ENCODE peak calls at places on chromosomes 1 and 21, in six cellular contexts. One of them, this sample, is unnamed.

GRCh38 chr1:45002650-45003645 is 8.2 kb downstream of the HECTD3 start:
- DNase-seq in endothelial cell of umbilical vein: no peak
- DNase-seq in GM12892: no peak
- DNase-seq in IMR-90: no peak
- DNase-seq in HCT116: no peak
- DNase-seq in K562: peak
- DNase-seq in this sample: no peak

GRCh38 chr1:116508984-116509980 is 61.5 kb downstream of the CD58 start:
- DNase-seq in endothelial cell of umbilical vein: peak
- DNase-seq in IMR-90: peak
- DNase-seq in GM12892: no peak
- DNase-seq in K562: no peak
- DNase-seq in HCT116: peak
- DNase-seq in this sample: no peak

GRCh38 chr1:174837386-174837785 is 162.4 kb upstream of the CACYBP start:
- DNase-seq in GM12892: no peak
- DNase-seq in endothelial cell of umbilical vein: no peak
- DNase-seq in HCT116: no peak
- DNase-seq in K562: no peak
- DNase-seq in IMR-90: no peak
- DNase-seq in this sample: no peak

GRCh38 chr1:223714849-223715709 is 2.7 kb downstream of the CAPN2 start:
- DNase-seq in K562: peak
- DNase-seq in IMR-90: peak
- DNase-seq in HCT116: peak
- DNase-seq in endothelial cell of umbilical vein: peak
- DNase-seq in GM12892: no peak
- DNase-seq in this sample: no peak

GRCh38 chr1:16229976-16230740 is 6.8 kb downstream of the CPLANE2 start:
- DNase-seq in IMR-90: no peak
- DNase-seq in endothelial cell of umbilical vein: no peak
- DNase-seq in K562: no peak
- DNase-seq in GM12892: no peak
- DNase-seq in HCT116: no peak
- DNase-seq in this sample: no peak

GRCh38 chr1:197781998-197782718 is 6.9 kb upstream of the DENND1B start:
- DNase-seq in K562: no peak
- DNase-seq in endothelial cell of umbilical vein: peak
- DNase-seq in HCT116: no peak
- DNase-seq in GM12892: no peak
- DNase-seq in IMR-90: peak
- DNase-seq in this sample: no peak

GRCh38 chr1:199174336-199174735 is 535.5 kb downstream of the PTPRC start:
- DNase-seq in endothelial cell of umbilical vein: no peak
- DNase-seq in HCT116: no peak
- DNase-seq in GM12892: no peak
- DNase-seq in IMR-90: no peak
- DNase-seq in K562: no peak
- DNase-seq in this sample: no peak

GRCh38 chr1:206141996-206142395 is 24.8 kb upstream of the AVPR1B start:
- DNase-seq in endothelial cell of umbilical vein: no peak
- DNase-seq in IMR-90: no peak
- DNase-seq in GM12892: no peak
- DNase-seq in K562: no peak
- DNase-seq in HCT116: no peak
- DNase-seq in this sample: no peak

GRCh38 chr1:39642796-39643195 is 3.4 kb upstream of the HEYL start:
- DNase-seq in K562: no peak
- DNase-seq in GM12892: no peak
- DNase-seq in HCT116: no peak
- DNase-seq in IMR-90: peak
- DNase-seq in endothelial cell of umbilical vein: no peak
- DNase-seq in this sample: no peak

GRCh38 chr1:151907363-151908139 is 1.8 kb downstream of the THEM4 start:
- DNase-seq in K562: no peak
- DNase-seq in GM12892: no peak
- DNase-seq in endothelial cell of umbilical vein: no peak
- DNase-seq in IMR-90: no peak
- DNase-seq in HCT116: peak
- DNase-seq in this sample: no peak

GRCh38 chr21:43306391-43306790 is 120.5 kb downstream of the SIK1 start:
- DNase-seq in K562: no peak
- DNase-seq in HCT116: no peak
- DNase-seq in GM12892: no peak
- DNase-seq in IMR-90: no peak
- DNase-seq in endothelial cell of umbilical vein: no peak
- DNase-seq in this sample: no peak

GRCh38 chr21:34603002-34603709 is 11.8 kb downstream of the RCAN1 start:
- DNase-seq in K562: peak
- DNase-seq in GM12892: no peak
- DNase-seq in IMR-90: peak
- DNase-seq in HCT116: no peak
- DNase-seq in endothelial cell of umbilical vein: peak
- DNase-seq in this sample: peak

GRCh38 chr1:26838474-26839338 is 12.2 kb downstream of the ZDHHC18 start:
- DNase-seq in HCT116: no peak
- DNase-seq in IMR-90: no peak
- DNase-seq in K562: no peak
- DNase-seq in GM12892: peak
- DNase-seq in endothelial cell of umbilical vein: no peak
- DNase-seq in this sample: peak

GRCh38 chr1:229171934-229172333 is 99.0 kb upstream of the RAB4A start:
- DNase-seq in GM12892: no peak
- DNase-seq in IMR-90: no peak
- DNase-seq in HCT116: no peak
- DNase-seq in K562: no peak
- DNase-seq in endothelial cell of umbilical vein: no peak
- DNase-seq in this sample: no peak

GRCh38 chr21:38979271-38980196 is 173.8 kb downstream of the ETS2 start:
- DNase-seq in IMR-90: peak
- DNase-seq in K562: no peak
- DNase-seq in HCT116: no peak
- DNase-seq in endothelial cell of umbilical vein: no peak
- DNase-seq in GM12892: no peak
- DNase-seq in this sample: no peak

GRCh38 chr1:36236302-36236701 is 12.1 kb downstream of the THRAP3 start:
- DNase-seq in IMR-90: no peak
- DNase-seq in HCT116: no peak
- DNase-seq in K562: no peak
- DNase-seq in endothelial cell of umbilical vein: no peak
- DNase-seq in GM12892: no peak
- DNase-seq in this sample: no peak

GRCh38 chr1:36238433-36238832 is 14.2 kb downstream of the THRAP3 start:
- DNase-seq in HCT116: no peak
- DNase-seq in endothelial cell of umbilical vein: no peak
- DNase-seq in IMR-90: peak
- DNase-seq in GM12892: no peak
- DNase-seq in K562: no peak
- DNase-seq in this sample: no peak

DNA sequence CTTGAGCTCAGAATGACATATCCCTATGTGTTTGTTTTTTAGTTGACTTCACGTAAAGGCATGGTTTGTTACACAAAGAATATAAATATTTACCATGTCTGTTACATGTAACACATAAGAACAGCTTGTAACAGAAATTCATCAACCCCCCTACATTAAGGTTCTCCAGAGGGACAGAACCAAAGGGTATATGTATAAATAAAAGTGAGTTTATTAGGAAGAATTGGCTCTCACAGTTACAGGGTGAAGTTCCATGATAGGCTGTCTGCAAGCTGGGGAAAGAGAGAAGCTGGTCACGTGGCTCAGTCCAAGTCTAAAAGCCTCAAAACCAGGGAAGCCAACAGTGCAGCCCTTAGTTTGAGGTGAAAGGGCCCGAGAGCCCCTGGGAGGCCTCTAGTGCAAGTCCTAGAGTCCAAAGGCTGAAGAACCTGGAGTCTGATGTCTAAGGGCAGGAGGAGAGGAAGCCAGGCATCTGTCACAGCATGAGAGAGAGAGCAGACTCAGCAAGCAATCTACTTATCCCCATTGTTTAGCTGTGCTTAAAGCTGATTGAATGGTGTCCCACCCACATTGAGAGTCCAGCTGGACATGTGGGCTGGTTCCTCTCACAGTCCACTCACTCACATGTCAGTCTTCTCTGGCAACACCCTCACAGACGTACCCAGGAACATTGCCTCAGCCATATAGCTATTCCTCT is 15.8 kb downstream of the THRAP3 start:
- DNase-seq in IMR-90: peak
- DNase-seq in endothelial cell of umbilical vein: no peak
- DNase-seq in GM12892: no peak
- DNase-seq in HCT116: no peak
- DNase-seq in K562: no peak
- DNase-seq in this sample: no peak
- TF ChIP-seq POLR2A in IMR-90: no peak
- TF ChIP-seq POLR2A in endothelial cell of umbilical vein: no peak
- TF ChIP-seq POLR2A in GM12892: no peak
- TF ChIP-seq POLR2A in HCT116: no peak
- TF ChIP-seq POLR2A in K562: no peak
- TF ChIP-seq POLR2A in this sample: no peak

DNA sequence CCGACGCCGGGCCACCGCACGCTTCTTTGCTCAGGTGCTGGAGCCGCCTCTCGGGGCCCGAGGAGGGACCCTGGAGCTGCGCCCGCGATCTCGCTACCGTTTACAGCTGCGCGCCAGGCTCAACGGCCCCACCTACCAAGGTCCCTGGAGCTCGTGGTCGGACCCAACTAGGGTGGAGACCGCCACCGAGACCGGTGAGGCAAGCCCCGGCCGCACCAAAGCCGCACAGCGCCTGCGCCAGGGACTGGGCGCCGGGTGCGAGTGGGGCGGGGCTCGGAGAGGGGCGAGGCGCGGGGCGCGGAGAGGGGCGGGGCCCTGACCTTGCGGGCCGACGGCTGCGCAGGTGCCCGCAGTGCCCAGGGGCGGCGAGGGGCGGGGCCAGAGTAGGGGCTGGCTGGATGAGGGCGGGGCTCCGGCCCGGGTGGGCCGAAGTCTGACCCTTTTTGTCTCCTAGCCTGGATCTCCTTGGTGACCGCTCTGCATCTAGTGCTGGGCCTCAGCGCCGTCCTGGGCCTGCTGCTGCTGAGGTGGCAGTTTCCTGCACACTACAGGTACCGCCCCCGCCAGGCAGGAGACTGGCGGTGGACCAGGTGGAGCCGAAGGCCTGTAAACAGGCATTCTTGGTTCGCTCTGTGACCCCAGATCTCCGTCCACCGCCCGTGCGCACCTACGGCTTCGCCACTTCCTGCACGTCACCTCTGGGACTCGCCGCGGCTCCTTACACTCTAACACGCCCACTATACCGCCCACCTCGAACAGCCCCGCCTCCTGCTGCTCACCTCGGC is 9.8 kb upstream of the CDC20 start:
- DNase-seq in IMR-90: no peak
- DNase-seq in K562: peak
- DNase-seq in GM12892: no peak
- DNase-seq in endothelial cell of umbilical vein: peak
- DNase-seq in HCT116: peak
- DNase-seq in this sample: peak
- TF ChIP-seq POLR2A in IMR-90: no peak
- TF ChIP-seq POLR2A in K562: no peak
- TF ChIP-seq POLR2A in GM12892: no peak
- TF ChIP-seq POLR2A in endothelial cell of umbilical vein: peak
- TF ChIP-seq POLR2A in HCT116: peak
- TF ChIP-seq POLR2A in this sample: peak

DNA sequence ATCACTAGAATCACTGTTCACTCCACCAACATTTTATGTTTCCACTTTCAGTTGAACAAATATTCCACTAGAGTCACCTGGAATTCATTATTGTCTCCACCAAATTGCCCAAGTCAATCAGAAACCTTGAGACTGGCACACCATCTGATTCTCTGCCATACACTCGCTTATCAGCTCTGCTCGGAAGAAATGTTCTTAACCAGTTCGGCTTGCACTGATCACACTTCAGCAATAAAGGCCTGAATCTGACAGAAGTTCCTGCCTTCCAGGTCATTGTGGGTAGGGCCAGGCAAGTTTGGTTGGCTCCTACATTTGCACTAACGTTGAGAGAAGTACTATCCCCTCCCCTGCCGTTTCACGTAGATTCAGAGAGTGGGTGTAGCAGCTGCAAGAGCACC is 10.0 kb downstream of the TPM3 start:
- DNase-seq in HCT116: no peak
- DNase-seq in GM12892: no peak
- DNase-seq in K562: no peak
- DNase-seq in IMR-90: no peak
- DNase-seq in endothelial cell of umbilical vein: no peak
- DNase-seq in this sample: no peak
- TF ChIP-seq POLR2A in HCT116: no peak
- TF ChIP-seq POLR2A in GM12892: no peak
- TF ChIP-seq POLR2A in K562: no peak
- TF ChIP-seq POLR2A in IMR-90: no peak
- TF ChIP-seq POLR2A in endothelial cell of umbilical vein: no peak
- TF ChIP-seq POLR2A in this sample: no peak

GRCh38 chr21:41717573-41718330 is 49.1 kb downstream of the RIPK4 start:
- DNase-seq in endothelial cell of umbilical vein: no peak
- DNase-seq in IMR-90: no peak
- DNase-seq in K562: no peak
- DNase-seq in HCT116: no peak
- DNase-seq in GM12892: no peak
- DNase-seq in this sample: no peak
- TF ChIP-seq POLR2A in endothelial cell of umbilical vein: no peak
- TF ChIP-seq POLR2A in IMR-90: no peak
- TF ChIP-seq POLR2A in K562: no peak
- TF ChIP-seq POLR2A in HCT116: no peak
- TF ChIP-seq POLR2A in GM12892: no peak
- TF ChIP-seq POLR2A in this sample: no peak

This sample was measured in GM12891.